ENCODE peak calls at places on chromosomes 2 and 18, in four cellular contexts. One of them, this sample, is unnamed.

GRCh38 chr18:48229445-48230052 is 179.6 kb downstream of the ZBTB7C start:
- DNase-seq in fibroblast of gingiva: no peak
- DNase-seq in KG1: no peak
- DNase-seq in HCT116: no peak
- DNase-seq in this sample: no peak

GRCh38 chr2:56100791-56101312 is 82.9 kb upstream of the CCDC85A start:
- DNase-seq in fibroblast of gingiva: no peak
- DNase-seq in KG1: no peak
- DNase-seq in HCT116: no peak
- DNase-seq in this sample: no peak

GRCh38 chr2:240482141-240482540 is 46.7 kb downstream of the GPC1 start:
- DNase-seq in fibroblast of gingiva: no peak
- DNase-seq in KG1: no peak
- DNase-seq in HCT116: no peak
- DNase-seq in this sample: no peak

GRCh38 chr2:163717993-163718680 is 17.7 kb downstream of the FIGN start:
- DNase-seq in fibroblast of gingiva: no peak
- DNase-seq in KG1: no peak
- DNase-seq in HCT116: no peak
- DNase-seq in this sample: no peak

GRCh38 chr18:42045346-42045745 is 90.3 kb downstream of the PIK3C3 start:
- DNase-seq in fibroblast of gingiva: peak
- DNase-seq in KG1: no peak
- DNase-seq in HCT116: no peak
- DNase-seq in this sample: no peak

GRCh38 chr2:219578811-219579210 is 6.7 kb downstream of the INHA start:
- DNase-seq in fibroblast of gingiva: peak
- DNase-seq in KG1: no peak
- DNase-seq in HCT116: no peak
- DNase-seq in this sample: no peak

GRCh38 chr18:60295776-60296175 is 76.8 kb downstream of the MC4R start:
- DNase-seq in fibroblast of gingiva: no peak
- DNase-seq in KG1: no peak
- DNase-seq in HCT116: no peak
- DNase-seq in this sample: no peak

GRCh38 chr2:100067796-100068195 is 74.6 kb downstream of the AFF3 start:
- DNase-seq in fibroblast of gingiva: no peak
- DNase-seq in KG1: no peak
- DNase-seq in HCT116: no peak
- DNase-seq in this sample: no peak

GRCh38 chr2:135246856-135247255 is 194.8 kb downstream of the RAB3GAP1 start:
- DNase-seq in fibroblast of gingiva: no peak
- DNase-seq in KG1: no peak
- DNase-seq in HCT116: no peak
- DNase-seq in this sample: no peak

GRCh38 chr2:159617080-159617479 is 732 bp upstream of the BAZ2B start:
- DNase-seq in fibroblast of gingiva: no peak
- DNase-seq in KG1: no peak
- DNase-seq in HCT116: no peak
- DNase-seq in this sample: no peak

GRCh38 chr2:241376808-241377207 is 20.7 kb downstream of the FARP2 start:
- DNase-seq in fibroblast of gingiva: no peak
- DNase-seq in KG1: no peak
- DNase-seq in HCT116: no peak
- DNase-seq in this sample: no peak

GRCh38 chr2:199092419-199092818 is 365.3 kb downstream of the SATB2 start:
- DNase-seq in fibroblast of gingiva: no peak
- DNase-seq in KG1: no peak
- DNase-seq in HCT116: no peak
- DNase-seq in this sample: no peak

GRCh38 chr2:2699117-2699497 is 368.0 kb upstream of the MYT1L start:
- DNase-seq in fibroblast of gingiva: no peak
- DNase-seq in KG1: no peak
- DNase-seq in HCT116: no peak
- DNase-seq in this sample: no peak

GRCh38 chr18:45467307-45467706 is 148.0 kb upstream of the SLC14A2 start:
- DNase-seq in fibroblast of gingiva: no peak
- DNase-seq in KG1: no peak
- DNase-seq in HCT116: no peak
- DNase-seq in this sample: no peak

GRCh38 chr18:69819460-69819859 is 128.2 kb downstream of the CD226 start:
- DNase-seq in fibroblast of gingiva: no peak
- DNase-seq in KG1: no peak
- DNase-seq in HCT116: no peak
- DNase-seq in this sample: no peak

GRCh38 chr18:50977037-50977760 is 9.4 kb downstream of the ELAC1 start:
- DNase-seq in fibroblast of gingiva: no peak
- DNase-seq in KG1: no peak
- DNase-seq in HCT116: no peak
- DNase-seq in this sample: no peak

GRCh38 chr2:157875720-157876065 is 437 bp downstream of the ACVR1 start:
- DNase-seq in fibroblast of gingiva: no peak
- DNase-seq in KG1: no peak
- DNase-seq in HCT116: no peak
- DNase-seq in this sample: no peak

GRCh38 chr2:125658583-125658982 is 997.4 kb upstream of the GYPC start:
- DNase-seq in fibroblast of gingiva: no peak
- DNase-seq in KG1: no peak
- DNase-seq in HCT116: no peak
- DNase-seq in this sample: no peak

GRCh38 chr2:73089270-73090030 is 17.9 kb upstream of the SFXN5 start:
- DNase-seq in fibroblast of gingiva: peak
- DNase-seq in KG1: no peak
- DNase-seq in HCT116: peak
- DNase-seq in this sample: peak

GRCh38 chr2:175363719-175364118 is 182.2 kb upstream of the ATP5MC3 start:
- DNase-seq in fibroblast of gingiva: no peak
- DNase-seq in KG1: no peak
- DNase-seq in HCT116: no peak
- DNase-seq in this sample: no peak

GRCh38 chr18:25348361-25349130 is 3.4 kb downstream of the ZNF521 start:
- DNase-seq in fibroblast of gingiva: no peak
- DNase-seq in KG1: peak
- DNase-seq in HCT116: no peak
- DNase-seq in this sample: no peak

GRCh38 chr2:5970347-5970746 is 278.2 kb downstream of the SOX11 start:
- DNase-seq in fibroblast of gingiva: no peak
- DNase-seq in KG1: no peak
- DNase-seq in HCT116: no peak
- DNase-seq in this sample: no peak

GRCh38 chr2:164542584-164543021 is 78.7 kb downstream of the GRB14 start:
- DNase-seq in fibroblast of gingiva: peak
- DNase-seq in KG1: no peak
- DNase-seq in HCT116: no peak
- DNase-seq in this sample: peak

GRCh38 chr18:48023334-48024008 is 93.0 kb upstream of the SMAD2 start:
- DNase-seq in fibroblast of gingiva: peak
- DNase-seq in KG1: peak
- DNase-seq in HCT116: peak
- DNase-seq in this sample: peak